ENCODE peak calls at places on chromosomes 2 and 18, in ten cellular contexts. B is transverse colon; X is activated T-cell treated with anti-CD3 and anti-CD28 coated beads for 1 hour; S is A549; V is CD8-positive, alpha-beta memory T cell; N is stimulated activated CD8-positive, alpha-beta memory T cell treated with anti-CD3 and anti-CD28 coated beads, Interleukin-2, amount 100 ng/mL, for 1 hour; H is activated CD4-positive, alpha-beta T cell treated with anti-CD3 and anti-CD28 coated beads for 48 hours; C is globus pallidus; T is OCI-LY7; M is lower lobe of right lung. U is an unnamed sample.

GRCh38 chr2:128379021-128380005 is 60.6 kb upstream of the HS6ST1 start:
- DNase-seq in B (peak), X (no peak), S (no peak), V (peak), N (no peak), H (no peak), C (no peak), T (no peak), M (peak), U (no peak)

GRCh38 chr18:79321625-79322024 is 74.1 kb upstream of the NFATC1 start:
- DNase-seq in B (no peak), X (no peak), S (no peak), V (no peak), N (no peak), H (no peak), C (no peak), T (no peak), M (no peak), U (no peak)

GRCh38 chr2:33975498-33975897 is 376.4 kb upstream of the FAM98A start:
- DNase-seq in B (no peak), X (no peak), S (no peak), V (no peak), N (no peak), H (no peak), C (no peak), T (no peak), M (no peak), U (no peak)

GRCh38 chr18:306608-307255 is 38.9 kb upstream of the THOC1 start:
- DNase-seq in B (no peak), X (no peak), S (no peak), V (no peak), N (no peak), H (no peak), C (no peak), T (no peak), M (no peak), U (no peak)

GRCh38 chr2:156397229-156397628 is 39.0 kb upstream of the GPD2 start:
- DNase-seq in B (no peak), X (no peak), S (no peak), V (no peak), N (no peak), H (no peak), C (no peak), T (no peak), M (no peak), U (no peak)

GRCh38 chr2:134764164-134764563 is 45.4 kb upstream of the TMEM163 start:
- DNase-seq in B (no peak), X (no peak), S (no peak), V (no peak), N (no peak), H (no peak), C (no peak), T (no peak), M (no peak), U (no peak)

GRCh38 chr18:44465337-44465736 is 215.4 kb upstream of the SETBP1 start:
- DNase-seq in B (no peak), X (no peak), S (no peak), V (no peak), N (no peak), H (no peak), C (peak), T (no peak), M (no peak), U (no peak)

GRCh38 chr2:228048838-228049490 is 132.5 kb downstream of the SPHKAP start:
- DNase-seq in B (peak), X (no peak), S (peak), V (no peak), N (no peak), H (no peak), C (peak), T (peak), M (no peak), U (no peak)

GRCh38 chr2:41488854-41489253 is 559.0 kb upstream of the PKDCC start:
- DNase-seq in B (no peak), X (no peak), S (no peak), V (no peak), N (no peak), H (no peak), C (no peak), T (no peak), M (no peak), U (no peak)

GRCh38 chr2:127254386-127254981 is 34.4 kb upstream of the CYP27C1 start:
- DNase-seq in B (no peak), X (no peak), S (no peak), V (no peak), N (no peak), H (no peak), C (no peak), T (no peak), M (no peak), U (no peak)

GRCh38 chr18:34871435-34871834 is 161.3 kb downstream of the DTNA start:
- DNase-seq in B (no peak), X (no peak), S (no peak), V (no peak), N (no peak), H (no peak), C (no peak), T (no peak), M (no peak), U (no peak)

GRCh38 chr2:187372213-187372612 is 75.8 kb downstream of the CALCRL start:
- DNase-seq in B (no peak), X (no peak), S (no peak), V (no peak), N (no peak), H (no peak), C (no peak), T (no peak), M (no peak), U (no peak)

GRCh38 chr18:67634631-67635338 is 118.3 kb upstream of the DSEL start:
- DNase-seq in B (no peak), X (no peak), S (no peak), V (no peak), N (no peak), H (no peak), C (no peak), T (no peak), M (no peak), U (no peak)

GRCh38 chr18:48002933-48003365 is 72.5 kb upstream of the SMAD2 start:
- DNase-seq in B (peak), X (no peak), S (peak), V (no peak), N (no peak), H (no peak), C (no peak), T (no peak), M (peak), U (no peak)

GRCh38 chr2:29106980-29107388 is 8.2 kb upstream of the CLIP4 start:
- DNase-seq in B (no peak), X (no peak), S (no peak), V (no peak), N (no peak), H (no peak), C (no peak), T (no peak), M (no peak), U (no peak)

GRCh38 chr2:118992740-118993391 is 50.9 kb downstream of the MARCO start:
- DNase-seq in B (no peak), X (no peak), S (no peak), V (no peak), N (no peak), H (peak), C (no peak), T (no peak), M (no peak), U (no peak)

GRCh38 chr2:101801496-101801895 is 104.0 kb downstream of the MAP4K4 start:
- DNase-seq in B (no peak), X (no peak), S (no peak), V (no peak), N (no peak), H (no peak), C (no peak), T (no peak), M (no peak), U (no peak)

GRCh38 chr2:230128943-230129342 is 60.2 kb upstream of the SLC16A14 start:
- DNase-seq in B (peak), X (no peak), S (no peak), V (no peak), N (no peak), H (no peak), C (no peak), T (no peak), M (no peak), U (no peak)

GRCh38 chr2:230691005-230691647 is 21.5 kb upstream of the CAB39 start:
- DNase-seq in B (no peak), X (no peak), S (no peak), V (no peak), N (no peak), H (no peak), C (no peak), T (no peak), M (no peak), U (no peak)

GRCh38 chr18:42029100-42029499 is 74.1 kb downstream of the PIK3C3 start:
- DNase-seq in B (no peak), X (no peak), S (no peak), V (no peak), N (no peak), H (no peak), C (no peak), T (no peak), M (no peak), U (no peak)

GRCh38 chr2:206887705-206888104 is 51.6 kb upstream of the CPO start:
- DNase-seq in B (no peak), X (no peak), S (no peak), V (no peak), N (no peak), H (no peak), C (no peak), T (no peak), M (no peak), U (no peak)

GRCh38 chr2:216006164-216006663 is 7.1 kb downstream of the MREG start:
- DNase-seq in B (peak), X (no peak), S (no peak), V (peak), N (peak), H (peak), C (no peak), T (no peak), M (peak), U (peak)

GRCh38 chr2:232689152-232689910 is 7.8 kb upstream of the GIGYF2 start:
- DNase-seq in B (peak), X (no peak), S (no peak), V (no peak), N (no peak), H (no peak), C (peak), T (no peak), M (no peak), U (no peak)

GRCh38 chr2:121965666-121966065 is 210.2 kb downstream of the TSN start:
- DNase-seq in B (no peak), X (no peak), S (no peak), V (no peak), N (no peak), H (no peak), C (no peak), T (no peak), M (no peak), U (no peak)

U was measured in stimulated activated naive B cell treated with anti-CD40 and anti-IgM and Interleukin-4, amounts not matched to agents 10 μg/mL and 1 μg/mL and 100 μg/mL, for 72 hours.